ENCODE peak calls at places on chromosome 16, in four cellular contexts. U is HCT116, Q is H1, N is H9. C is an unnamed sample.

GRCh38 chr16:83409347-83409746 is 398.4 kb upstream of the HSBP1 start:
- DNase-seq in U (no peak), Q (no peak), N (no peak), C (no peak)

GRCh38 chr16:12120331-12120981 is 143.9 kb downstream of the SNX29 start:
- DNase-seq in U (no peak), Q (no peak), N (no peak), C (no peak)

GRCh38 chr16:88437367-88437964 is 15.6 kb upstream of the ZFPM1 start:
- DNase-seq in U (peak; percentile 37), Q (peak; percentile 44), N (peak; percentile 88), C (peak; percentile 56)

GRCh38 chr16:69169051-69169450 is 17.9 kb upstream of the SNTB2 start:
- DNase-seq in U (no peak), Q (no peak), N (no peak), C (no peak)

GRCh38 chr16:10031473-10031872 is 150.8 kb downstream of the GRIN2A start:
- DNase-seq in U (no peak), Q (no peak), N (no peak), C (no peak)

GRCh38 chr16:14302031-14302398 is 230.9 kb downstream of the MRTFB start:
- DNase-seq in U (no peak), Q (no peak), N (peak; percentile 44), C (peak; percentile 58)

GRCh38 chr16:62516001-62516400 is 479.8 kb upstream of the CDH8 start:
- DNase-seq in U (no peak), Q (no peak), N (no peak), C (no peak)

GRCh38 chr16:88478115-88478514 is 25.0 kb downstream of the ZFPM1 start:
- DNase-seq in U (no peak), Q (no peak), N (no peak), C (peak; percentile 80)

DNA sequence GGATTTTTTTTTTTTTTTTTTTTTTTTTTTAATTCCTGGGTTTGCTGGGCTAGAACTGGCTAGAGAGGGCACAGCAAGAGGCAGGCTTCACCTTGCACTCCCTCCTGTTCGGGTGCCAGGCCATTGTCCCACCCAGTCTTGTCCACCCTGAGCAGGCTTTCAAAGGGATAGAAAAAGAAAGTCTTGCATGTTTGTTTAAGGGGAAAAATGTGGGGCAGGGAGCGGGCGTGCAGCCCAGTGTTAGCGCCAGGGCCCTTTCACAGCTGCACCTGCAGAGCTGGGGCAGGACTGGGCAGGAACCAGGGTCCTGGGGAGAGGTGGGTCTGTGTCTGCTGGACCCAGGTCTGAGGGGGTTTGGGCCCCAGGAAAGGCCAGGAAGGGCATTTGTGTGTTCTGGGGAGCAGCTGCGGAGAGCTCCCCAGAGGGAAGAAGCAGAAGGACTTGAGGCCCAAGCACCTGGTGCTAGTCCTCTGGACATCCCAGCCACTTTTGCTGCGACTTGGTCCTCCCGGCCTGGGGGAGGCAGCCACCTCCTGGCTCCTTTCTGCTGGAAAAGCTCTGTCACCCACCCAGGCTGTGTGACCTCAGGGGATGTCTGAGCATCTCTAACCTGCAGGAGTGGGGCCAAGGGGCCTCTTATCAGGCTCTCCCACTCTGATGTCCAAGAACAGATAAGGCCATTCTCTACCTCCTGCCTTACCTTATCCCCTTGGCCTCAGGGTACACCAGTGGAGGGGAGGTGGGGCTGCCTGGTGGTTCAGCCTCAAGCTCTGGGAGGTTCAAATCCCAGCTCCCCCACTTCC is 44.8 kb downstream of the PSME3IP1 start:
- DNase-seq in U (no peak), Q (no peak), N (peak; percentile 22), C (no peak)
- H3K4me1 ChIP-seq in U (no peaks in the 10 kb centered on the region), Q (no peaks in the 10 kb centered on the region), N (no peaks in the 10 kb centered on the region), C (peaks cover 23% of the 10 kb centered on the region)

GRCh38 chr16:84836234-84836647 is 16.5 kb downstream of the CRISPLD2 start:
- DNase-seq in U (no peak), Q (peak; percentile 38), N (peak; percentile 78), C (no peak)
- H3K27ac ChIP-seq in U (no peak overlapping the region), Q (no peak overlapping the region), N (no peak overlapping the region), C (no peak overlapping the region)

DNA sequence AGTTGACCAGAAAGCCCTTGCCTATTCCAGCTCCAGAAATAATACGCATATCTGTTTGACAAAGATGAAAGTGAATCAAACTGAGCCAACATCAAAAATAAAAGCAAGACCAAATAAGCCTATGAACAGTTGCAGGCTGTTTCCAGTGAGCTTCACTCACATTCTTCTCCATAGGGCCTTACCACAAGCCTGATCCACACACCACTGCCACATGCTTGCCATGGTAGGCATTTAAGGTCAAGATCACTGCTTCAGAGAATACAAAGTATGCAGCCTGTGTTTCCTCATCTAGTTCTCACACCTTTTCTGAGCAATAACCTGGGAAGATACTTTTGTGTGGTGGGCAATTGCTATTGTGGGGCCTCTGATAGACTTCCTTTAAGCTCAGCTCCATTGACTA is 1060.2 kb downstream of the CDH11 start:
- DNase-seq in U (no peak), Q (no peak), N (no peak), C (no peak)
- H3K4me1 ChIP-seq in U (no peaks in the 10 kb centered on the region), Q (no peaks in the 10 kb centered on the region), N (no peaks in the 10 kb centered on the region), C (no peaks in the 10 kb centered on the region)

GRCh38 chr16:29809031-29809747 is 2.8 kb upstream of the PRRT2 start:
- DNase-seq in U (no peak), Q (no peak), N (no peak), C (no peak)
- H3K27ac ChIP-seq in U (peak overlapping the region; percentile 100), Q (no peak overlapping the region), N (no peak overlapping the region), C (peak overlapping the region; percentile 99)

GRCh38 chr16:49635009-49635350 is 220.9 kb downstream of the ZNF423 start:
- DNase-seq in U (no peak), Q (no peak), N (peak; percentile 4), C (peak; percentile 81)
- H3K4me1 ChIP-seq in U (no peaks in the 10 kb centered on the region), Q (peaks cover 6% of the 10 kb centered on the region), N (peaks cover 5% of the 10 kb centered on the region), C (peaks cover 81% of the 10 kb centered on the region)

DNA sequence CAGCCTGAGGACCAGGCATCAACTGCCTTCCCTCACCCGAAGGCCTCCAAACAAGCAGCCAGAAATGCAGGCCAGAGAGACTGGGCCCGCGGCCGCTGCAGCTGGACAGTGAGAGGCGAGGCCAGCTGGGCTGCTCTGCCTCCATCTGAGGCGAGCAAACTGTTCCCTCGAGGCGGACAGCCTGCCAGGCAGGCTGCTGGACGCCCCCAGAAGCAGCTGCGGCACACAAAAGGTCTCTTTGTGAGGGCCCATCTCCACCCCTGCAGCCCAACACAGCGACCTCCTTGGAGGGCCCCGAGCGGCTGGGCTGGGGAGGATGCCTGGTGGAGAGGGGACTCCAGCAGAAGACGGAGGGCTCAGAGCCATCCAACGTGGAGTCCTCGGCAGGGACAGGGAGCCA is 4.7 kb downstream of the CORO7 start:
- DNase-seq in U (no peak), Q (no peak), N (no peak), C (no peak)
- H3K27ac ChIP-seq in U (no peak overlapping the region), Q (no peak overlapping the region), N (no peak overlapping the region), C (no peak overlapping the region)

DNA sequence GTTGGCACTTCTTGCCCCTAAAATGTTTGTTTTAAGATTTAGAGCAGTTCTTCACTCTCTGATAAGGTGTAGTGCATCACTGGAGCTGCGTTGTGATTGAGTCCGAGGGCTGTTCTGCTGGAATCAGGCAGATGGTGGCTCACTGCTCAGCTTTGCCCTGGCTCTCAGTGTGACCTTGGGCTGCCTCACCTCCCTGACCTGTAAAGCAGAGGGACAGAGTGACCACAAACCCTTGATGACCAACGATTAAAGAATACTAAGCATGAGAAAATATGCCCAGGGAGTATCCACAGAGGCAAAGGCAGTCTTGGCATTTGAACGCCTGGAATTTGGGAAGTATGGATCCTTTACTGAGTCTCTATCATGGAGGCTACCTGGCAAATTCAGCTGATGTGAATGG is 18.1 kb downstream of the CMIP start:
- DNase-seq in U (no peak), Q (no peak), N (no peak), C (no peak)
- H3K4me1 ChIP-seq in U (peaks cover 7% of the 10 kb centered on the region), Q (peaks cover 6% of the 10 kb centered on the region), N (peaks cover 3% of the 10 kb centered on the region), C (peaks cover 14% of the 10 kb centered on the region)